ENCODE peak calls at places on chromosomes 5 and 9, in eight cellular contexts. X is breast epithelium; E is stimulated activated CD8-positive, alpha-beta memory T cell treated with anti-CD3 and anti-CD28 coated beads, Interleukin-12 subunit alpha, Interleukin-12 subunit beta, amount 100 ng/mL, for 1 hour; R is OCI-LY7; M is NCI-H2029 treated with DMSO at 0.1 percent for 48 hours; S is lower lobe of right lung; U is bronchial epithelial cell; K is stimulated activated naive CD8-positive, alpha-beta T cell treated with anti-CD3 and anti-CD28 coated beads, Interleukin-15, amount 100 ng/mL, for 72 hours. D is an unnamed sample.
A peak's percentile ranks its signal among the peaks of the same experiment; 100 is the strongest.

GRCh38 chr5:145825751-145826180 is 9.4 kb downstream of the PRELID2 start:
- DNase-seq in K (no peak), X (no peak), R (peak; percentile 61), S (no peak), U (peak; percentile 56), E (no peak), M (peak; percentile 57), D (peak; percentile 17)

GRCh38 chr9:32986971-32987370 is 14.5 kb downstream of the APTX start:
- DNase-seq in R (no peak), S (no peak), E (no peak), M (no peak), X (no peak), U (peak; percentile 23), K (no peak), D (no peak)

GRCh38 chr5:15452780-15453179 is 47.2 kb upstream of the FBXL7 start:
- DNase-seq in E (no peak), S (no peak), X (no peak), K (no peak), R (no peak), M (no peak), U (no peak), D (no peak)

GRCh38 chr5:39829479-39829878 is 404.7 kb upstream of the DAB2 start:
- DNase-seq in E (no peak), M (no peak), X (no peak), S (no peak), K (no peak), R (no peak), U (no peak), D (no peak)

GRCh38 chr5:88889165-88890069 is 6.4 kb upstream of the MEF2C start:
- DNase-seq in S (peak; percentile 77), E (no peak), M (no peak), X (no peak), R (no peak), U (no peak), K (no peak), D (no peak)

GRCh38 chr5:137648361-137648760 is 87.5 kb downstream of the KLHL3 start:
- DNase-seq in M (no peak), S (no peak), X (no peak), R (no peak), E (no peak), K (no peak), U (no peak), D (no peak)

GRCh38 chr5:133892774-133893173 is 75.7 kb downstream of the C5orf15 start:
- DNase-seq in M (no peak), K (no peak), R (no peak), S (no peak), X (no peak), E (no peak), U (no peak), D (no peak)

GRCh38 chr5:132815454-132815853 is 2.4 kb downstream of the SOWAHA start:
- DNase-seq in S (no peak), X (no peak), R (no peak), U (no peak), M (no peak), E (no peak), K (no peak), D (no peak)

GRCh38 chr9:90795879-90796317 is 5.7 kb upstream of the SYK start:
- DNase-seq in M (no peak), U (no peak), E (no peak), K (no peak), S (peak; percentile 63), R (peak; percentile 60), X (no peak), D (no peak)

GRCh38 chr9:3444016-3444415 is 81.8 kb downstream of the RFX3 start:
- DNase-seq in R (no peak), U (no peak), X (no peak), K (no peak), M (no peak), E (no peak), S (no peak), D (no peak)

GRCh38 chr5:39160576-39161213 is 58.7 kb downstream of the FYB1 start:
- DNase-seq in M (no peak), U (no peak), E (no peak), X (no peak), K (no peak), S (no peak), R (no peak), D (no peak)

GRCh38 chr9:120136685-120137084 is 443.3 kb downstream of the CDK5RAP2 start:
- DNase-seq in K (no peak), U (peak; percentile 12), R (no peak), S (no peak), M (no peak), E (no peak), X (no peak), D (no peak)

GRCh38 chr5:134398609-134399155 is 13.0 kb downstream of the CDKN2AIPNL start:
- DNase-seq in E (no peak), M (no peak), R (no peak), X (no peak), K (no peak), U (no peak), S (no peak), D (no peak)

GRCh38 chr9:93893899-93894690 is 61.1 kb downstream of the BARX1 start:
- DNase-seq in E (no peak), S (peak; percentile 28), M (peak; percentile 60), X (peak; percentile 31), U (no peak), R (no peak), K (no peak), D (no peak)

GRCh38 chr5:133327946-133328401 is 276.2 kb downstream of the HSPA4 start:
- DNase-seq in U (no peak), K (no peak), E (no peak), R (no peak), M (no peak), X (no peak), S (no peak), D (no peak)

GRCh38 chr9:106697799-106698591 is 165.0 kb upstream of the ZNF462 start:
- DNase-seq in R (no peak), M (peak; percentile 43), U (peak; percentile 77), X (peak; percentile 63), E (no peak), S (peak; percentile 69), K (no peak), D (peak; percentile 31)

GRCh38 chr5:453725-454481 is 10.9 kb downstream of the EXOC3 start:
- DNase-seq in U (peak; percentile 78), M (no peak), K (no peak), R (no peak), X (no peak), S (no peak), E (no peak), D (no peak)

GRCh38 chr9:34451545-34451944 is 6.8 kb downstream of the FAM219A start:
- DNase-seq in U (no peak), M (no peak), R (no peak), E (no peak), K (peak; percentile 49), X (no peak), S (no peak), D (no peak)

GRCh38 chr9:126154869-126155268 is 171.8 kb upstream of the MVB12B start:
- DNase-seq in K (no peak), M (no peak), X (no peak), R (no peak), U (no peak), E (no peak), S (no peak), D (no peak)

GRCh38 chr5:174335682-174336364 is 290.3 kb downstream of the NSG2 start:
- DNase-seq in R (no peak), U (no peak), E (no peak), S (no peak), X (no peak), K (no peak), M (no peak), D (no peak)